ENCODE peak calls at places on chromosomes 3 and 15, in seven cellular contexts. B, V, D, T, S, O and J are unnamed samples. For H3K4me1, the result is how much of the 10 kb centered on the place peaks cover.

GRCh38 chr15:43251863-43252241 is 14.9 kb downstream of the TGM5 start:
- DNase-seq in B (no peak), V (no peak), D (no peak), T (no peak), S (no peak), O (no peak), J (no peak)

GRCh38 chr3:44114142-44114541 is 127.5 kb upstream of the TOPAZ1 start:
- DNase-seq in B (peak), V (no peak), D (peak), T (peak), S (peak), O (no peak), J (no peak)

GRCh38 chr3:113498221-113499005 is 16.5 kb downstream of the SPICE1 start:
- DNase-seq in B (no peak), V (no peak), D (no peak), T (no peak), S (no peak), O (no peak), J (no peak)

GRCh38 chr3:49385617-49386016 is 26.2 kb downstream of the RHOA start:
- DNase-seq in B (no peak), V (no peak), D (no peak), T (no peak), S (no peak), O (no peak), J (no peak)

GRCh38 chr3:41450416-41451231 is 251.3 kb downstream of the CTNNB1 start:
- DNase-seq in B (peak), V (no peak), D (no peak), T (no peak), S (no peak), O (no peak), J (no peak)

GRCh38 chr3:15923640-15924405 is 126.0 kb upstream of the ANKRD28 start:
- DNase-seq in B (no peak), V (no peak), D (no peak), T (no peak), S (peak), O (no peak), J (peak)

GRCh38 chr15:60299452-60300047 is 98.2 kb downstream of the ANXA2 start:
- DNase-seq in B (peak), V (peak), D (peak), T (peak), S (peak), O (peak), J (peak)

GRCh38 chr15:55796321-55796965 is 53.5 kb upstream of the PRTG start:
- DNase-seq in B (no peak), V (no peak), D (no peak), T (no peak), S (no peak), O (no peak), J (no peak)

GRCh38 chr3:127233371-127233770 is 40.4 kb downstream of the PRR23E start:
- DNase-seq in B (no peak), V (no peak), D (no peak), T (no peak), S (no peak), O (no peak), J (no peak)

GRCh38 chr15:29451201-29451781 is 181.7 kb upstream of the NSMCE3 start:
- DNase-seq in B (no peak), V (no peak), D (peak), T (no peak), S (no peak), O (peak), J (no peak)

GRCh38 chr3:197027896-197028710 is 1.5 kb downstream of the MELTF start:
- DNase-seq in B (no peak), V (no peak), D (no peak), T (no peak), S (no peak), O (no peak), J (no peak)

GRCh38 chr15:35665855-35666536 is 120.0 kb upstream of the DPH6 start:
- DNase-seq in B (no peak), V (no peak), D (no peak), T (no peak), S (no peak), O (peak), J (no peak)

GRCh38 chr3:141065841-141066592 is 14.9 kb downstream of the SPSB4 start:
- DNase-seq in B (no peak), V (no peak), D (no peak), T (no peak), S (no peak), O (peak), J (no peak)

GRCh38 chr3:65819896-65820295 is 218.8 kb downstream of the MAGI1 start:
- DNase-seq in B (no peak), V (no peak), D (no peak), T (no peak), S (no peak), O (no peak), J (no peak)

GRCh38 chr15:93024293-93024692 is 64.7 kb downstream of the RGMA start:
- DNase-seq in B (no peak), V (no peak), D (no peak), T (no peak), S (no peak), O (peak), J (no peak)

GRCh38 chr15:97903560-97904195 is 56.8 kb upstream of the ARRDC4 start:
- DNase-seq in B (no peak), V (no peak), D (no peak), T (no peak), S (no peak), O (no peak), J (no peak)

GRCh38 chr15:60673918-60674558 is 195.1 kb upstream of the ICE2 start:
- DNase-seq in B (peak), V (no peak), D (peak), T (peak), S (no peak), O (no peak), J (no peak)

GRCh38 chr15:85504739-85505676 is 124.6 kb downstream of the AKAP13 start:
- DNase-seq in B (peak), V (no peak), D (peak), T (peak), S (peak), O (no peak), J (no peak)

GRCh38 chr3:53809764-53810400 is 36.3 kb downstream of the CHDH start:
- DNase-seq in B (no peak), V (no peak), D (no peak), T (no peak), S (no peak), O (no peak), J (no peak)

GRCh38 chr15:95872366-95872771 is 458.1 kb upstream of the NR2F2 start:
- DNase-seq in B (no peak), V (no peak), D (no peak), T (no peak), S (no peak), O (no peak), J (no peak)

GRCh38 chr3:108835101-108835500 is 12.5 kb downstream of the TRAT1 start:
- DNase-seq in B (no peak), V (no peak), D (no peak), T (no peak), S (no peak), O (no peak), J (no peak)

GRCh38 chr3:95567346-95567745 is 1247.0 kb upstream of the EPHA6 start:
- DNase-seq in B (no peak), V (no peak), D (no peak), T (no peak), S (no peak), O (no peak), J (no peak)

GRCh38 chr3:184911570-184911969 is 99.6 kb downstream of the VPS8 start:
- DNase-seq in B (no peak), V (no peak), D (no peak), T (no peak), S (no peak), O (no peak), J (no peak)

GRCh38 chr3:36701903-36702374 is 62.4 kb downstream of the DCLK3 start:
- DNase-seq in B (no peak), V (no peak), D (no peak), T (no peak), S (no peak), O (no peak), J (peak)

GRCh38 chr3:53162672-53163458 is 1.9 kb downstream of the PRKCD start:
- DNase-seq in B (peak), V (no peak), D (no peak), T (peak), S (peak), O (no peak), J (no peak)

GRCh38 chr15:60507596-60508424 is 28.9 kb upstream of the ICE2 start:
- DNase-seq in B (peak), V (no peak), D (peak), T (peak), S (peak), O (no peak), J (no peak)

DNA sequence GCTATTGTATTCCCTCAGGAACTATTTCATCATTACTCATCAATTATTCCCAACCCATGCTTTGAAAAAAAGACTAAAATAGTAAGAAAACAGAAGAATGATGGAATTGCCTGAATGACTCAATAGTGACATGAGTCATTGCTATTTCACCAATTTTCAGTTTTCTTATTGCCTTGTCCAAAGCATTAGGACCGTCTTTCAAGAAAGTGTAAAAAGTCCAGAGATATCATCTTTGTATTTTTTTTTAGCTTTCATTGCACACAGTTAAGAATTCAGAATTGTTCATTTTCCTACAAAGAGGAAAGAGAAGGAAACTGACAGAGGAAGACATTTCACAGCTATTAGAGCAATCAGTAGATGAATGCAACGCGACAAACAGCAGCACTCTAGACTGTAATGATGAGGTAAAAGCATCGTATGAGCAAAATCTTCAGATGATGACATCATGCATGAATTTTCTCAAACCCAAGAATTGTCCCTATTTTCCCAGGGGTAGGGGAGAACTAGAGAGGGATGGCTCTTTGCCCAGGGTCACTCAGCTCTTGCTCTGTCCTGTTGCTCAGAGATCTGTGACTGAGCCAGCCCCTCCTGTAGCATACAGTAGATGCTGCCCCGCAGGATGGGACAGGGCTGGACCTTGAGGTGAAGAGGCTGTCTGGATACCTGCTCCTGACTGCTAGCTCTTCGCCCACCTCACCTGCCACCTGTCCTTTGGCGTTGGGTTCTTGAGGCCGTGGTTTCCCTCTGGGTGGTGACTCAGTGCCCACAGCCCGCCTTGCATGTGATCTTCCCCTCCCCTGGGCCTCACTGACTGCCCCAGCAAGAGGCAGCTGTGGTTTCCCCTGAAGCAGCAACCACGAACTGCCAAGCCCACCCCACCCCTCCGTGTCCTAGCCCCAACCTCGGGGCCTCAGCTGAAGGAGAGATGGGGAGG is 84.8 kb downstream of the PPCDC start:
- DNase-seq in B (peak), V (no peak), D (peak), T (peak), S (no peak), O (no peak), J (no peak)
- TF ChIP-seq POLR2AphosphoS5 in B (no peak), V (no peak), D (peak), T (no peak), S (no peak), O (no peak), J (no peak)

GRCh38 chr3:168095611-168096209 is at the start of gene GOLIM4:
- DNase-seq in B (peak), V (peak), D (peak), T (peak), S (peak), O (peak), J (peak)
- H3K4me1 ChIP-seq in B (under half), V (under half), D (under half), T (half or more), S (under half), O (under half), J (under half)

GRCh38 chr15:99368743-99369142 is 117.5 kb downstream of the LRRC28 start:
- DNase-seq in B (no peak), V (no peak), D (no peak), T (no peak), S (no peak), O (no peak), J (no peak)
- TF ChIP-seq POLR2AphosphoS5 in B (no peak), V (no peak), D (no peak), T (no peak), S (no peak), O (no peak), J (no peak)

GRCh38 chr3:183274609-183275008 is 21.6 kb downstream of the B3GNT5 start:
- DNase-seq in B (no peak), V (no peak), D (no peak), T (no peak), S (no peak), O (no peak), J (no peak)
- H3K4me1 ChIP-seq in B (under half), V (under half), D (under half), T (under half), S (under half), O (under half), J (under half)